ENCODE peak calls at places on chromosomes 16 and 17, in six cellular contexts. One of them, this sample, is unnamed. For H3K4me1, the result is how much of the 10 kb centered on the place peaks cover.

GRCh38 chr16:25893332-25893731 is 201.6 kb downstream of the HS3ST4 start:
- DNase-seq in mammary epithelial cell: no peak
- DNase-seq in A673: no peak
- DNase-seq in SK-N-SH: no peak
- DNase-seq in esophagus squamous epithelium: no peak
- DNase-seq in Peyer's patch: no peak
- DNase-seq in this sample: no peak

GRCh38 chr16:26672206-26672605 is 394.5 kb upstream of the C16orf82 start:
- DNase-seq in mammary epithelial cell: no peak
- DNase-seq in esophagus squamous epithelium: no peak
- DNase-seq in Peyer's patch: no peak
- DNase-seq in A673: peak
- DNase-seq in SK-N-SH: no peak
- DNase-seq in this sample: no peak

GRCh38 chr16:14286381-14287230 is 215.5 kb downstream of the MRTFB start:
- DNase-seq in A673: no peak
- DNase-seq in esophagus squamous epithelium: no peak
- DNase-seq in SK-N-SH: no peak
- DNase-seq in Peyer's patch: peak
- DNase-seq in mammary epithelial cell: no peak
- DNase-seq in this sample: no peak

GRCh38 chr17:53129863-53130262 is 692.9 kb upstream of the KIF2B start:
- DNase-seq in SK-N-SH: no peak
- DNase-seq in A673: no peak
- DNase-seq in esophagus squamous epithelium: no peak
- DNase-seq in Peyer's patch: no peak
- DNase-seq in mammary epithelial cell: no peak
- DNase-seq in this sample: no peak

GRCh38 chr16:67394271-67395104 is 1.2 kb upstream of the TPPP3 start:
- DNase-seq in Peyer's patch: no peak
- DNase-seq in SK-N-SH: no peak
- DNase-seq in esophagus squamous epithelium: no peak
- DNase-seq in A673: no peak
- DNase-seq in mammary epithelial cell: no peak
- DNase-seq in this sample: no peak

GRCh38 chr16:9092282-9092962 is 978 bp downstream of the HAPSTR1 start:
- DNase-seq in esophagus squamous epithelium: no peak
- DNase-seq in Peyer's patch: peak
- DNase-seq in SK-N-SH: peak
- DNase-seq in A673: peak
- DNase-seq in mammary epithelial cell: no peak
- DNase-seq in this sample: no peak

GRCh38 chr17:43755389-43755875 is 3.2 kb downstream of the SOST start:
- DNase-seq in A673: peak
- DNase-seq in Peyer's patch: no peak
- DNase-seq in SK-N-SH: no peak
- DNase-seq in esophagus squamous epithelium: no peak
- DNase-seq in mammary epithelial cell: no peak
- DNase-seq in this sample: no peak

GRCh38 chr16:24929409-24929808 is 83.6 kb downstream of the SLC5A11 start:
- DNase-seq in Peyer's patch: no peak
- DNase-seq in A673: no peak
- DNase-seq in esophagus squamous epithelium: no peak
- DNase-seq in mammary epithelial cell: no peak
- DNase-seq in SK-N-SH: no peak
- DNase-seq in this sample: no peak

GRCh38 chr16:86597126-86597879 is 19.0 kb downstream of the FOXL1 start:
- DNase-seq in esophagus squamous epithelium: no peak
- DNase-seq in A673: no peak
- DNase-seq in mammary epithelial cell: no peak
- DNase-seq in Peyer's patch: no peak
- DNase-seq in SK-N-SH: no peak
- DNase-seq in this sample: no peak

GRCh38 chr16:46833465-46833810 is 2.5 kb upstream of the C16orf87 start:
- DNase-seq in Peyer's patch: no peak
- DNase-seq in A673: no peak
- DNase-seq in mammary epithelial cell: no peak
- DNase-seq in SK-N-SH: no peak
- DNase-seq in esophagus squamous epithelium: no peak
- DNase-seq in this sample: no peak

GRCh38 chr17:3475812-3476686 is at the start of gene ASPA:
- DNase-seq in mammary epithelial cell: peak
- DNase-seq in esophagus squamous epithelium: no peak
- DNase-seq in A673: no peak
- DNase-seq in Peyer's patch: no peak
- DNase-seq in SK-N-SH: no peak
- DNase-seq in this sample: no peak

GRCh38 chr16:64278196-64278595 is 843.7 kb downstream of the CDH11 start:
- DNase-seq in esophagus squamous epithelium: no peak
- DNase-seq in A673: no peak
- DNase-seq in SK-N-SH: no peak
- DNase-seq in mammary epithelial cell: no peak
- DNase-seq in Peyer's patch: no peak
- DNase-seq in this sample: no peak

GRCh38 chr17:75684924-75685323 is 17.8 kb downstream of the SAP30BP start:
- DNase-seq in mammary epithelial cell: peak
- DNase-seq in esophagus squamous epithelium: no peak
- DNase-seq in A673: no peak
- DNase-seq in SK-N-SH: no peak
- DNase-seq in Peyer's patch: no peak
- DNase-seq in this sample: no peak

GRCh38 chr17:78746263-78746948 is 35.7 kb downstream of the CYTH1 start:
- DNase-seq in SK-N-SH: no peak
- DNase-seq in A673: no peak
- DNase-seq in mammary epithelial cell: no peak
- DNase-seq in esophagus squamous epithelium: no peak
- DNase-seq in Peyer's patch: peak
- DNase-seq in this sample: no peak

GRCh38 chr16:68379472-68380347 is 68.6 kb downstream of the SMPD3 start:
- DNase-seq in esophagus squamous epithelium: no peak
- DNase-seq in A673: no peak
- DNase-seq in SK-N-SH: no peak
- DNase-seq in mammary epithelial cell: no peak
- DNase-seq in Peyer's patch: no peak
- DNase-seq in this sample: no peak

GRCh38 chr17:28740406-28741357 is 3.1 kb upstream of the TRAF4 start:
- DNase-seq in mammary epithelial cell: no peak
- DNase-seq in A673: no peak
- DNase-seq in SK-N-SH: no peak
- DNase-seq in esophagus squamous epithelium: no peak
- DNase-seq in Peyer's patch: no peak
- DNase-seq in this sample: no peak

GRCh38 chr16:31211960-31212359 is 2.0 kb upstream of the TRIM72 start:
- DNase-seq in esophagus squamous epithelium: no peak
- DNase-seq in Peyer's patch: no peak
- DNase-seq in SK-N-SH: no peak
- DNase-seq in mammary epithelial cell: no peak
- DNase-seq in A673: no peak
- DNase-seq in this sample: no peak

GRCh38 chr17:5705876-5706420 is 121.6 kb upstream of the NLRP1 start:
- DNase-seq in esophagus squamous epithelium: no peak
- DNase-seq in SK-N-SH: no peak
- DNase-seq in A673: no peak
- DNase-seq in Peyer's patch: no peak
- DNase-seq in mammary epithelial cell: no peak
- DNase-seq in this sample: no peak

GRCh38 chr16:9088848-9089247 is 2.6 kb upstream of the HAPSTR1 start:
- DNase-seq in SK-N-SH: no peak
- DNase-seq in A673: no peak
- DNase-seq in mammary epithelial cell: no peak
- DNase-seq in esophagus squamous epithelium: no peak
- DNase-seq in Peyer's patch: no peak
- DNase-seq in this sample: no peak

GRCh38 chr16:56611281-56611833 is 3.0 kb downstream of the MT2A start:
- DNase-seq in mammary epithelial cell: no peak
- DNase-seq in A673: no peak
- DNase-seq in SK-N-SH: no peak
- DNase-seq in Peyer's patch: no peak
- DNase-seq in esophagus squamous epithelium: no peak
- DNase-seq in this sample: no peak

GRCh38 chr17:70901870-70902269 is 732.5 kb downstream of the KCNJ2 start:
- DNase-seq in esophagus squamous epithelium: no peak
- DNase-seq in A673: no peak
- DNase-seq in SK-N-SH: no peak
- DNase-seq in Peyer's patch: no peak
- DNase-seq in mammary epithelial cell: no peak
- DNase-seq in this sample: no peak

GRCh38 chr17:9644910-9645751 is at the start of gene USP43:
- DNase-seq in esophagus squamous epithelium: no peak
- DNase-seq in SK-N-SH: peak
- DNase-seq in Peyer's patch: no peak
- DNase-seq in A673: peak
- DNase-seq in mammary epithelial cell: peak
- DNase-seq in this sample: no peak

GRCh38 chr16:51144203-51144602 is 6.9 kb downstream of the SALL1 start:
- DNase-seq in Peyer's patch: no peak
- DNase-seq in A673: no peak
- DNase-seq in SK-N-SH: no peak
- DNase-seq in esophagus squamous epithelium: no peak
- DNase-seq in mammary epithelial cell: no peak
- DNase-seq in this sample: no peak

GRCh38 chr17:36850794-36851193 is 86.5 kb upstream of the LHX1 start:
- DNase-seq in SK-N-SH: no peak
- DNase-seq in A673: peak
- DNase-seq in mammary epithelial cell: peak
- DNase-seq in Peyer's patch: no peak
- DNase-seq in esophagus squamous epithelium: no peak
- DNase-seq in this sample: no peak

GRCh38 chr17:21466550-21466949 is 90.4 kb downstream of the KCNJ12 start:
- DNase-seq in esophagus squamous epithelium: no peak
- DNase-seq in A673: no peak
- DNase-seq in mammary epithelial cell: no peak
- DNase-seq in Peyer's patch: no peak
- DNase-seq in SK-N-SH: no peak
- DNase-seq in this sample: no peak

GRCh38 chr17:64393000-64393402 is 2.3 kb upstream of the PECAM1 start:
- DNase-seq in esophagus squamous epithelium: no peak
- DNase-seq in SK-N-SH: no peak
- DNase-seq in A673: no peak
- DNase-seq in mammary epithelial cell: no peak
- DNase-seq in Peyer's patch: no peak
- DNase-seq in this sample: no peak

GRCh38 chr17:56367381-56367780 is 214.1 kb downstream of the ANKFN1 start:
- DNase-seq in esophagus squamous epithelium: no peak
- DNase-seq in SK-N-SH: no peak
- DNase-seq in Peyer's patch: no peak
- DNase-seq in A673: no peak
- DNase-seq in mammary epithelial cell: no peak
- DNase-seq in this sample: no peak

GRCh38 chr17:80103061-80103481 is 1.7 kb downstream of the GAA start:
- DNase-seq in mammary epithelial cell: peak
- DNase-seq in SK-N-SH: no peak
- DNase-seq in esophagus squamous epithelium: no peak
- DNase-seq in A673: no peak
- DNase-seq in Peyer's patch: no peak
- DNase-seq in this sample: no peak

GRCh38 chr17:336110-337021 is 16.2 kb downstream of the RPH3AL start:
- DNase-seq in Peyer's patch: no peak
- DNase-seq in mammary epithelial cell: no peak
- DNase-seq in A673: peak
- DNase-seq in esophagus squamous epithelium: no peak
- DNase-seq in SK-N-SH: peak
- DNase-seq in this sample: no peak
- H3K27ac ChIP-seq in Peyer's patch: no peak
- H3K27ac ChIP-seq in mammary epithelial cell: no peak
- H3K27ac ChIP-seq in A673: no peak
- H3K27ac ChIP-seq in esophagus squamous epithelium: peak
- H3K27ac ChIP-seq in SK-N-SH: no peak
- H3K27ac ChIP-seq in this sample: no peak

DNA sequence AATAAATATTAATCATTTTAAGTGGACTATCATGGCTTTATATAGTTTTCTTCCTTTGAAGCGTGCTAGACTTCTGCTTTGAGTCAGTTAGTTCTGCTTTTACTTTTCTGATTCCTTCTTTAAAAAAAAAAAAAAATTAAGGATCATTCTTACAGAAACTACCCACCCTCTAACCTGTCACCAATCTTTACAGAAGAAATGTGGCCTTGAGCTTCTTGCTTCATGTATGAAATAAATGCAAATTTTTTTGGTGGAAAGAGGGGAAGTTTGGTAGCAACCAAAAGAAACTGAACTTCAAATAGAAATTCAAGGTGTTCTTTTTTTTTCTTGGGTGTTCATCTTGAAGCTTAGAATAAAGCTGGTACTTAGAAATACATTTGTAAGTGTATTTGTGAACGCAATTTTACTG is 2.2 kb downstream of the EVI2A start:
- DNase-seq in esophagus squamous epithelium: no peak
- DNase-seq in SK-N-SH: no peak
- DNase-seq in mammary epithelial cell: no peak
- DNase-seq in Peyer's patch: no peak
- DNase-seq in A673: no peak
- DNase-seq in this sample: no peak
- H3K4me1 ChIP-seq in esophagus squamous epithelium: under half
- H3K4me1 ChIP-seq in SK-N-SH: under half
- H3K4me1 ChIP-seq in mammary epithelial cell: under half
- H3K4me1 ChIP-seq in Peyer's patch: under half
- H3K4me1 ChIP-seq in A673: under half
- H3K4me1 ChIP-seq in this sample: under half

DNA sequence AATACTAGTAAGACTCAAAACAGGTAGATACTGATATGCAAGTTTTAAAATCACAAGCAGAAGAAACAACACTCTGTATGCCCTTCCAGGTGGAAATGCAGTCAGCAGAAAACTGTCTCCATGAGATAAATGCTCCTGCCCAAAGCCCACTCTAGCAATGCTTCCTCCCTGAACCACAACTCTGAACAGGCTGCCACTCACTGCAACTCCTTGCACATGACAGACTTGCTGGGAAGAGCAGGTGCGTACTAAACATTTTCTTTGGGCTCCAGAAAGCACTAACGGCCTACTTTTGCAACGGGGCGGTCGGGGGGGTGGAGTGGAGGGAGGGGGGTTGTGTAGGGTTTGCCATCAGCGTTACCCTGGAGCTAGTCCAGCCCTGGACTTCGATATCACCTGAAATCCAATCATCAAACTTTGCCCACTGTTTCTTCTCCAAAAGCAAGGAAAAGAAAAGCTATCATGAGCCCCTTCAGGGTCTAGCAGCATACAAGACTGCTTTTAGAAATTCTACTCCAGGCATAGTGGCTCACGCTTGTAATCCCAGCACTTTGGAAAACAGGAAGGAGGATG is 46.1 kb downstream of the ANKRD11 start:
- DNase-seq in mammary epithelial cell: no peak
- DNase-seq in Peyer's patch: no peak
- DNase-seq in esophagus squamous epithelium: no peak
- DNase-seq in SK-N-SH: no peak
- DNase-seq in A673: no peak
- DNase-seq in this sample: no peak
- H3K27ac ChIP-seq in mammary epithelial cell: peak
- H3K27ac ChIP-seq in Peyer's patch: no peak
- H3K27ac ChIP-seq in esophagus squamous epithelium: peak
- H3K27ac ChIP-seq in SK-N-SH: no peak
- H3K27ac ChIP-seq in A673: no peak
- H3K27ac ChIP-seq in this sample: no peak

GRCh38 chr17:19757536-19758180 is 9.6 kb upstream of the ALDH3A1 start:
- DNase-seq in Peyer's patch: no peak
- DNase-seq in esophagus squamous epithelium: no peak
- DNase-seq in SK-N-SH: no peak
- DNase-seq in A673: no peak
- DNase-seq in mammary epithelial cell: no peak
- DNase-seq in this sample: no peak
- H3K4me1 ChIP-seq in Peyer's patch: under half
- H3K4me1 ChIP-seq in esophagus squamous epithelium: under half
- H3K4me1 ChIP-seq in SK-N-SH: under half
- H3K4me1 ChIP-seq in A673: under half
- H3K4me1 ChIP-seq in mammary epithelial cell: under half
- H3K4me1 ChIP-seq in this sample: under half

This sample was measured in iPS DF 6.9.